ENCODE peak calls at places on chromosomes 12 and 14, in seven cellular contexts. One of them, this sample, is unnamed.

GRCh38 chr12:47776471-47777143 is 3.6 kb downstream of the SLC48A1 start:
- DNase-seq in stimulated activated CD4-positive, alpha-beta T cell treated with anti-CD3 and anti-CD28 coated beads, Interleukin-2, amount 100 ng/mL, for 48 hours: no peak
- DNase-seq in psoas muscle: peak; percentile 44
- DNase-seq in NCI-H1436: no peak
- DNase-seq in T-helper 9 cell: no peak
- DNase-seq in K562: no peak
- DNase-seq in Jurkat, Clone E6-1: no peak
- DNase-seq in this sample: no peak

GRCh38 chr14:56219666-56220413 is 101.6 kb downstream of the PELI2 start:
- DNase-seq in NCI-H1436: no peak
- DNase-seq in psoas muscle: no peak
- DNase-seq in Jurkat, Clone E6-1: no peak
- DNase-seq in K562: peak; percentile 42
- DNase-seq in T-helper 9 cell: no peak
- DNase-seq in stimulated activated CD4-positive, alpha-beta T cell treated with anti-CD3 and anti-CD28 coated beads, Interleukin-2, amount 100 ng/mL, for 48 hours: no peak
- DNase-seq in this sample: no peak

GRCh38 chr12:31781894-31782540 is 53.2 kb upstream of the AMN1 start:
- DNase-seq in T-helper 9 cell: no peak
- DNase-seq in stimulated activated CD4-positive, alpha-beta T cell treated with anti-CD3 and anti-CD28 coated beads, Interleukin-2, amount 100 ng/mL, for 48 hours: no peak
- DNase-seq in NCI-H1436: no peak
- DNase-seq in psoas muscle: no peak
- DNase-seq in K562: no peak
- DNase-seq in Jurkat, Clone E6-1: no peak
- DNase-seq in this sample: no peak

GRCh38 chr12:48286665-48287064 is 64.1 kb downstream of the ZNF641 start:
- DNase-seq in T-helper 9 cell: no peak
- DNase-seq in K562: no peak
- DNase-seq in Jurkat, Clone E6-1: no peak
- DNase-seq in psoas muscle: no peak
- DNase-seq in stimulated activated CD4-positive, alpha-beta T cell treated with anti-CD3 and anti-CD28 coated beads, Interleukin-2, amount 100 ng/mL, for 48 hours: no peak
- DNase-seq in NCI-H1436: no peak
- DNase-seq in this sample: no peak

GRCh38 chr12:64560395-64561301 is 49.6 kb upstream of the RASSF3 start:
- DNase-seq in Jurkat, Clone E6-1: no peak
- DNase-seq in K562: no peak
- DNase-seq in NCI-H1436: no peak
- DNase-seq in stimulated activated CD4-positive, alpha-beta T cell treated with anti-CD3 and anti-CD28 coated beads, Interleukin-2, amount 100 ng/mL, for 48 hours: no peak
- DNase-seq in psoas muscle: no peak
- DNase-seq in T-helper 9 cell: no peak
- DNase-seq in this sample: peak; percentile 91

GRCh38 chr12:12278899-12279298 is 12.1 kb upstream of the LRP6 start:
- DNase-seq in NCI-H1436: no peak
- DNase-seq in T-helper 9 cell: no peak
- DNase-seq in Jurkat, Clone E6-1: no peak
- DNase-seq in K562: no peak
- DNase-seq in psoas muscle: no peak
- DNase-seq in stimulated activated CD4-positive, alpha-beta T cell treated with anti-CD3 and anti-CD28 coated beads, Interleukin-2, amount 100 ng/mL, for 48 hours: no peak
- DNase-seq in this sample: no peak

GRCh38 chr12:80715850-80716249 is 862 bp upstream of the MYF5 start:
- DNase-seq in K562: no peak
- DNase-seq in NCI-H1436: no peak
- DNase-seq in Jurkat, Clone E6-1: no peak
- DNase-seq in T-helper 9 cell: no peak
- DNase-seq in psoas muscle: no peak
- DNase-seq in stimulated activated CD4-positive, alpha-beta T cell treated with anti-CD3 and anti-CD28 coated beads, Interleukin-2, amount 100 ng/mL, for 48 hours: no peak
- DNase-seq in this sample: no peak

GRCh38 chr14:87840906-87841305 is 152.1 kb downstream of the GALC start:
- DNase-seq in NCI-H1436: no peak
- DNase-seq in T-helper 9 cell: no peak
- DNase-seq in Jurkat, Clone E6-1: no peak
- DNase-seq in stimulated activated CD4-positive, alpha-beta T cell treated with anti-CD3 and anti-CD28 coated beads, Interleukin-2, amount 100 ng/mL, for 48 hours: no peak
- DNase-seq in psoas muscle: no peak
- DNase-seq in K562: no peak
- DNase-seq in this sample: no peak

GRCh38 chr14:58901826-58902225 is 264.1 kb downstream of the DACT1 start:
- DNase-seq in stimulated activated CD4-positive, alpha-beta T cell treated with anti-CD3 and anti-CD28 coated beads, Interleukin-2, amount 100 ng/mL, for 48 hours: no peak
- DNase-seq in K562: no peak
- DNase-seq in Jurkat, Clone E6-1: no peak
- DNase-seq in T-helper 9 cell: no peak
- DNase-seq in NCI-H1436: no peak
- DNase-seq in psoas muscle: no peak
- DNase-seq in this sample: no peak

GRCh38 chr14:24098927-24099813 is 5.1 kb downstream of the PCK2 start:
- DNase-seq in K562: no peak
- DNase-seq in psoas muscle: no peak
- DNase-seq in T-helper 9 cell: no peak
- DNase-seq in stimulated activated CD4-positive, alpha-beta T cell treated with anti-CD3 and anti-CD28 coated beads, Interleukin-2, amount 100 ng/mL, for 48 hours: no peak
- DNase-seq in NCI-H1436: no peak
- DNase-seq in Jurkat, Clone E6-1: no peak
- DNase-seq in this sample: no peak

GRCh38 chr12:115752151-115752550 is 525.3 kb downstream of the MED13L start:
- DNase-seq in psoas muscle: no peak
- DNase-seq in T-helper 9 cell: no peak
- DNase-seq in K562: no peak
- DNase-seq in Jurkat, Clone E6-1: no peak
- DNase-seq in NCI-H1436: no peak
- DNase-seq in stimulated activated CD4-positive, alpha-beta T cell treated with anti-CD3 and anti-CD28 coated beads, Interleukin-2, amount 100 ng/mL, for 48 hours: no peak
- DNase-seq in this sample: no peak

GRCh38 chr12:50764116-50764860 is 387 bp downstream of the ATF1 start:
- DNase-seq in psoas muscle: peak; percentile 72
- DNase-seq in NCI-H1436: peak; percentile 72
- DNase-seq in Jurkat, Clone E6-1: no peak
- DNase-seq in K562: peak; percentile 90
- DNase-seq in T-helper 9 cell: peak; percentile 76
- DNase-seq in stimulated activated CD4-positive, alpha-beta T cell treated with anti-CD3 and anti-CD28 coated beads, Interleukin-2, amount 100 ng/mL, for 48 hours: peak; percentile 75
- DNase-seq in this sample: peak; percentile 58